ENCODE peak calls at places on chromosomes 16 and 17, in ten cellular contexts. X, C, A, Q, H, U, P, K, R and M are unnamed samples.

GRCh38 chr16:77289331-77289809 is 90.2 kb downstream of the SYCE1L start:
- DNase-seq in R (peak), A (no peak), Q (peak), P (no peak), C (peak), K (no peak), U (peak), H (peak), X (no peak), M (no peak)

GRCh38 chr17:17151055-17151454 is 55.1 kb downstream of the PLD6 start:
- DNase-seq in X (no peak), K (no peak), C (peak), R (no peak), H (peak), U (peak), A (no peak), P (no peak), Q (peak), M (no peak)

GRCh38 chr16:72203401-72203800 is 31.4 kb upstream of the PMFBP1 start:
- DNase-seq in Q (peak), R (no peak), U (peak), H (peak), C (peak), A (no peak), P (no peak), K (no peak), X (no peak), M (peak)

GRCh38 chr16:25033852-25034251 is 18.7 kb upstream of the ARHGAP17 start:
- DNase-seq in U (peak), P (no peak), A (no peak), X (no peak), R (no peak), C (no peak), H (peak), K (no peak), Q (peak), M (no peak)

GRCh38 chr17:69878661-69879060 is 196.4 kb upstream of the KCNJ16 start:
- DNase-seq in K (no peak), Q (peak), A (no peak), X (no peak), R (no peak), P (no peak), H (peak), U (no peak), C (no peak), M (no peak)

GRCh38 chr17:64148017-64148631 is 18.2 kb upstream of the ERN1 start:
- DNase-seq in Q (peak), A (no peak), P (no peak), R (no peak), H (peak), U (no peak), X (no peak), K (no peak), C (no peak), M (no peak)

GRCh38 chr16:68756250-68757051 is 19.4 kb downstream of the CDH1 start:
- DNase-seq in U (no peak), C (no peak), R (peak), P (no peak), X (no peak), K (peak), H (no peak), Q (peak), A (peak), M (peak)

GRCh38 chr17:31008374-31009035 is 37.7 kb downstream of the RNF135 start:
- DNase-seq in P (peak), X (peak), U (peak), Q (peak), A (peak), R (no peak), H (peak), K (peak), C (peak), M (peak)

GRCh38 chr17:49700956-49701355 is 6.8 kb downstream of the SLC35B1 start:
- DNase-seq in R (no peak), H (no peak), A (no peak), X (no peak), Q (no peak), K (no peak), P (no peak), U (no peak), C (no peak), M (no peak)

GRCh38 chr17:38967290-38967738 is at the start of gene FBXO47:
- DNase-seq in H (peak), A (peak), P (peak), C (peak), X (peak), R (peak), Q (peak), K (peak), U (peak), M (peak)

GRCh38 chr17:62735027-62735651 is 73.0 kb downstream of the MARCHF10 start:
- DNase-seq in H (no peak), R (peak), C (no peak), P (no peak), U (no peak), X (no peak), A (no peak), K (no peak), Q (no peak), M (no peak)

GRCh38 chr16:68469728-68470460 is 21.6 kb upstream of the SMPD3 start:
- DNase-seq in Q (no peak), R (no peak), X (no peak), H (no peak), C (no peak), P (no peak), U (no peak), K (no peak), A (no peak), M (no peak)

GRCh38 chr16:86865866-86866675 is 287.7 kb downstream of the FOXL1 start:
- DNase-seq in K (no peak), P (no peak), U (no peak), A (no peak), R (no peak), C (peak), X (peak), Q (no peak), H (peak), M (no peak)

GRCh38 chr16:49868164-49868668 is 12.3 kb upstream of the ZNF423 start:
- DNase-seq in A (no peak), H (no peak), U (no peak), R (no peak), X (no peak), P (no peak), Q (no peak), C (no peak), K (no peak), M (no peak)

GRCh38 chr17:27533874-27534815 is 77.9 kb downstream of the KSR1 start:
- DNase-seq in H (peak), C (peak), P (no peak), R (peak), Q (peak), U (peak), K (no peak), X (no peak), A (no peak), M (no peak)

GRCh38 chr16:67969286-67970039 is 1.0 kb upstream of the SLC12A4 start:
- DNase-seq in C (no peak), K (no peak), P (no peak), X (no peak), Q (no peak), A (no peak), H (no peak), R (no peak), U (no peak), M (peak)

GRCh38 chr16:57651344-57652333 is 16.5 kb upstream of the ADGRG3 start:
- DNase-seq in Q (no peak), P (no peak), K (no peak), U (no peak), X (no peak), A (no peak), C (no peak), R (no peak), H (no peak), M (no peak)

GRCh38 chr16:8963825-8964441 is at the start of gene USP7:
- DNase-seq in X (peak), H (peak), A (peak), K (peak), U (peak), C (peak), Q (peak), P (peak), R (peak), M (peak)

GRCh38 chr16:8960788-8961109 is 3.0 kb downstream of the USP7 start:
- DNase-seq in Q (no peak), U (no peak), P (no peak), H (no peak), X (no peak), A (no peak), K (no peak), C (no peak), R (no peak), M (no peak)

GRCh38 chr16:8961811-8962390 is 1.8 kb downstream of the USP7 start:
- DNase-seq in K (no peak), R (peak), Q (no peak), X (no peak), C (no peak), A (no peak), H (no peak), U (no peak), P (no peak), M (no peak)

GRCh38 chr16:8963010-8963824 is 489 bp downstream of the USP7 start:
- DNase-seq in X (no peak), R (no peak), H (no peak), K (peak), U (no peak), A (no peak), C (no peak), Q (no peak), P (no peak), M (no peak)

DNA sequence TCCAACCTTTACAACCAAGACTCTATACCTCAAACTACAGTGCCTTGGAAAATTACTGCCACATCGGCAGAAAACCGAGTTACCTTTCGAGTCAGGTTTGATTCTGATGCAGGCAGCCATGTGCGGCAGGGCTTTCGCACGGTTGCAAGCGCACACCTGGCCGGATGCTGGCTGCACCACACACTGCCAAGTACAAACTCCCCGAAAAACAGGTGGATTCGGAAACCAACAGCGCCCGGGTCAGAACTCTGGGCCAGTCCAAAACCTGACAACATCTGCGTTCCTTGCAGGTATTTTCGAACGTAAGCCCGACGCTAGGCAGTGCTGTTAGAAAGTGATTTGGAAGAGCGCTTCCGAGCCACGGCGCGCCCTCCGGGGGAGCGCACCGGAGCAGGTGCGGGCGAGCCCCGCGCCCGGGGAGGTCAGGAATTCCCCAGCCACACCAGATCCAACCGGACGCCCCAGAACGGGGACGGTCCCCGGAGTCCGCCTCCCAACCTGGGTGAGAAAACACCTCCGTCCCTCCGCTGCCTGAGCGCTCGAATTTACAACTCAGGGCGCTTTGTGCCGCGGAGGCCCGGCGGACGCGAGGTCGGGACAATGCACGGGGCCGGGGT is 1.2 kb downstream of the USP7 start:
- DNase-seq in A (peak), H (no peak), U (no peak), X (no peak), P (no peak), Q (no peak), C (no peak), K (peak), R (peak), M (peak)
- TF ChIP-seq CTCF in A (no peak), H (no peak), U (no peak), X (no peak), P (no peak), Q (no peak), C (no peak), K (no peak), R (no peak), M (no peak)

GRCh38 chr17:46173153-46173552 is 20.1 kb downstream of the KANSL1 start:
- DNase-seq in U (no peak), A (no peak), P (no peak), H (no peak), K (no peak), C (no peak), X (no peak), Q (no peak), R (no peak), M (no peak)

GRCh38 chr17:46167826-46168569 is 25.2 kb downstream of the KANSL1 start:
- DNase-seq in Q (peak), U (peak), A (no peak), C (peak), K (no peak), P (no peak), X (no peak), H (peak), R (no peak), M (no peak)

GRCh38 chr17:46170609-46171432 is 22.4 kb downstream of the KANSL1 start:
- DNase-seq in P (no peak), Q (no peak), C (no peak), K (no peak), H (no peak), A (no peak), X (no peak), U (no peak), R (no peak), M (no peak)

GRCh38 chr17:46169913-46170312 is 23.3 kb downstream of the KANSL1 start:
- DNase-seq in P (no peak), X (no peak), R (no peak), K (no peak), U (no peak), A (no peak), C (no peak), Q (no peak), H (no peak), M (no peak)

GRCh38 chr17:46171939-46172338 is 21.3 kb downstream of the KANSL1 start:
- DNase-seq in R (no peak), H (no peak), C (no peak), Q (no peak), A (no peak), U (no peak), P (no peak), X (no peak), K (no peak), M (no peak)
- TF ChIP-seq CTCF in R (no peak), H (no peak), C (no peak), Q (no peak), A (no peak), U (no peak), P (no peak), X (no peak), K (no peak), M (no peak)

DNA sequence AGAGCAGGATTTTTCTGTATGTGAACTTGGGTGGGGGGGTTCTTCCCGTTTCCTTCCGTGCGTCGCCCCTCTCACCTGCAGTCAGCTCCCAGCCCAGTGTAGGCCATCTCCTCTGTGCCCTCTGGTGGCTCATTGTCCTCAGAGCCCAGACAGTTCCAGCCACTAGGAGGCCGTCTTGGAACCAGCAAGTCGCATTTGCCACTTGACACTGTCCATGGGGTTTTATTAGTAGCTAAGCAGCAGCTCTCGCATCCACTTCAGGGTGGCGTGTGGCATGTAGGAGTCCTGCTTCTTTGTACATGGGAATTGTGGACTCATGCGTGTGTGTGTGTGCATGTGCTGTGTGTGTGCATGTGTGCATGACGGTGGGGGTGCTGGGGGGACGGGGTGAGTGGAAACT is 74.0 kb downstream of the SEC14L1 start:
- DNase-seq in R (no peak), A (peak), P (no peak), Q (peak), U (peak), K (peak), X (no peak), H (peak), C (peak), M (no peak)
- TF ChIP-seq CTCF in R (no peak), A (no peak), P (peak), Q (peak), U (peak), K (peak), X (no peak), H (peak), C (peak), M (no peak)

DNA sequence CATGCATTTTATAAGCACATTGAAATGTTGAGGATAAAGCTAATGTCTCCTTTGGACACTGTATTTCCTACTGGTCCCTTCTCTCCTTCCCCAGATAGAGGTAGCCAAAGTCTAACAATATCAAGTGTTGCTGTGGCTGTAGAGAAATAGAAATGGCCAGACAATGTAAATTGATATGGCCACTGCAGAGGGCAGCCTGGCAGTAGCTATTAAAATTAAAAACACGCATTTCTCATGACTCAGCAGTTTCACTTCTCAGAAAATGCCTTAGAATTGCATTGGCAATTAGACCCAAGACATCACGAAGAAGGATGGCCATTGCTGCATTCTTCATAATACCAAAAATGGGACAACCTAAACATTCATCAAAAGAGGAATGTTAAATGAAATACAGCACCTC is 46.8 kb upstream of the MRTFB start:
- DNase-seq in A (no peak), H (peak), C (no peak), K (peak), P (no peak), U (no peak), X (no peak), R (no peak), Q (peak), M (no peak)
- TF ChIP-seq CTCF in A (no peak), H (no peak), C (no peak), K (peak), P (no peak), U (no peak), X (no peak), R (no peak), Q (no peak), M (no peak)

DNA sequence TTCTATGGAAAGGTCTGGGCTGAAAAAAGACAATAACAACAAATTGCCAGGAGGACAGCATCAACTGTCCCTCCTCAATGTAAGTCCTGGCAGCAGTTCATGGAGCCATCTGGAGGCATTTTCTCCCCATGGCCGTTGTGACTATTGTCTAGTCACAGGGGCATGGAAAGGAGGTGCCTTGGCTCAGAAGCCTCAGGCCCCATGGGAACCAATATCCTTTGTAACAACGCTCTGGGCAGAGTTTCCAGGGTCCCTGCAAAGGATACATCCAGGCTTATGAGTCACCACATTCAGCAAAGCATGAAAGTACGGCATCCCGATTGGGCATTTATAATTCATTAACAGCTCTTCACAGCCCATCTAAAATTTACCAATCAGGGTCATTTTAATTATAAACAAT is 85.2 kb downstream of the GLG1 start:
- DNase-seq in H (peak), U (peak), C (peak), K (no peak), P (no peak), Q (peak), R (no peak), X (no peak), A (no peak), M (no peak)
- TF ChIP-seq CTCF in H (no peak), U (no peak), C (no peak), K (no peak), P (no peak), Q (no peak), R (no peak), X (no peak), A (no peak), M (no peak)

GRCh38 chr17:10631701-10632100 is 25.4 kb downstream of the MYH3 start:
- DNase-seq in U (no peak), Q (no peak), P (no peak), K (no peak), C (no peak), H (no peak), R (no peak), A (no peak), X (no peak), M (no peak)

GRCh38 chr17:10628756-10629155 is 28.4 kb downstream of the MYH3 start:
- DNase-seq in A (no peak), X (no peak), U (no peak), H (no peak), K (no peak), Q (no peak), P (no peak), C (no peak), R (no peak), M (no peak)

GRCh38 chr17:10629706-10630105 is 27.4 kb downstream of the MYH3 start:
- DNase-seq in A (no peak), X (no peak), H (no peak), R (no peak), Q (no peak), C (no peak), K (no peak), P (no peak), U (no peak), M (no peak)

GRCh38 chr17:10633738-10634379 is 23.2 kb downstream of the MYH3 start:
- DNase-seq in U (no peak), R (no peak), X (no peak), Q (no peak), P (no peak), H (no peak), C (no peak), A (no peak), K (no peak), M (peak)

DNA sequence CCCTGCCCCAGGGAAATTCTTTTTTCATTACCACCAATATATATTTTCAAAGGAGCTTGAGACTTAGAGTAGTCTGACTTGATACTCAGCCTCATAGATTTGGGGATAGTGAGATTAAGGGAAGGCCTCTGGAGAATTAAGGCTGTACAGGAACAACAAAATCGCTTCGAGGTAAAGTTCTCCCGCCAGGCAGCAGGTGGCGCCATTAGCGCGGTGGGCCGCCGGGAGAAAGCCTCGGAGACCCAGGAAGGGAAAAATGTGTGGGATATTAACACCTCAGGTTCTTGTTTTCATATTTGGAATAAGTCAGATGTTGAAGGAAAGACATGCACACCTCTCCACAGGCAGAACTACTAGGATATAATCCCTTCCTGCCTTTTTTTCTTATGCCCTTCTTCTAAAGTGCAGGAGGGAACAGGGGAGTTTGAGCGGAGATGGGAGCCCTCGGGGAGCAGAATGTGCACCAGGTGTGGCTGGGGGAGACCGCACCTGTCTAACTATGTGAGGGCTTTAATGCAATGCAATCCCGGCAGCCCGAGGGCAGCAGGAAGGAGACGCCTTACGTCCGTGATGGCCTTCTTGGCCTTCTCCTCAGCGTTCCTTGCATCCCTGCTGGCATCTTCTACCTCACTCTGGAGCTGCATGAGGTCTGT is 25.9 kb downstream of the MYH3 start:
- DNase-seq in H (peak), Q (peak), R (no peak), P (no peak), X (no peak), A (no peak), K (peak), C (peak), U (no peak), M (peak)
- TF ChIP-seq CTCF in H (peak), Q (peak), R (peak), P (peak), X (peak), A (no peak), K (peak), C (peak), U (peak), M (peak)